ENCODE peak calls at places on chromosomes 5 and 9, in five cellular contexts. X is esophagus squamous epithelium, N is choroid plexus epithelial cell, Q is uterus, V is epithelial cell of esophagus. Y is an unnamed sample.

GRCh38 chr5:79436224-79436623 is 77.7 kb downstream of the HOMER1 start:
- DNase-seq in X (no peak), N (peak; percentile 77), Q (no peak), V (peak; percentile 80), Y (peak; percentile 64)

GRCh38 chr9:22073349-22073748 is 64.2 kb upstream of the CDKN2B start:
- DNase-seq in X (no peak), N (no peak), Q (no peak), V (no peak), Y (no peak)

GRCh38 chr9:117224676-117225075 is 190.2 kb downstream of the ASTN2 start:
- DNase-seq in X (no peak), N (no peak), Q (no peak), V (no peak), Y (peak; percentile 4)

GRCh38 chr5:66769839-66770617 is 173.8 kb downstream of the MAST4 start:
- DNase-seq in X (no peak), N (peak; percentile 31), Q (no peak), V (no peak), Y (no peak)

GRCh38 chr5:77157732-77158532 is 52.5 kb upstream of the PDE8B start:
- DNase-seq in X (no peak), N (no peak), Q (no peak), V (no peak), Y (no peak)

GRCh38 chr5:137078171-137078665 is 420.9 kb downstream of the SPOCK1 start:
- DNase-seq in X (no peak), N (no peak), Q (no peak), V (peak; percentile 79), Y (peak; percentile 86)

GRCh38 chr5:73103885-73104284 is 16.5 kb upstream of the TMEM171 start:
- DNase-seq in X (no peak), N (no peak), Q (no peak), V (no peak), Y (no peak)

GRCh38 chr5:27702339-27702820 is 664.0 kb upstream of the CDH9 start:
- DNase-seq in X (no peak), N (peak; percentile 86), Q (no peak), V (peak; percentile 8), Y (peak; percentile 21)

GRCh38 chr9:92752812-92753404 is 11.7 kb downstream of the BICD2 start:
- DNase-seq in X (no peak), N (no peak), Q (no peak), V (no peak), Y (no peak)

GRCh38 chr5:8829322-8830029 is 716.4 kb downstream of the SEMA5A start:
- DNase-seq in X (no peak), N (peak; percentile 99), Q (peak; percentile 63), V (peak; percentile 98), Y (peak; percentile 99)

GRCh38 chr9:72363908-72364678 is 915 bp downstream of the ZFAND5 start:
- DNase-seq in X (peak; percentile 15), N (peak; percentile 69), Q (peak; percentile 62), V (peak; percentile 61), Y (peak; percentile 38)

GRCh38 chr5:173923236-173924104 is 35.3 kb downstream of the CPEB4 start:
- DNase-seq in X (no peak), N (peak; percentile 85), Q (no peak), V (no peak), Y (no peak)

GRCh38 chr9:42386477-42386876 is 203.0 kb downstream of the SPATA31A6 start:
- DNase-seq in X (no peak), N (no peak), Q (no peak), V (no peak), Y (no peak)

GRCh38 chr9:92141144-92142129 is 26.2 kb upstream of the SPTLC1 start:
- DNase-seq in X (no peak), N (peak; percentile 62), Q (no peak), V (peak; percentile 34), Y (no peak)

GRCh38 chr5:124706729-124707361 is 39.6 kb downstream of the ZNF608 start:
- DNase-seq in X (no peak), N (peak; percentile 30), Q (peak; percentile 30), V (no peak), Y (no peak)

GRCh38 chr9:121249563-121249962 is 18.4 kb upstream of the GSN start:
- DNase-seq in X (no peak), N (no peak), Q (no peak), V (no peak), Y (no peak)

GRCh38 chr5:157543825-157544622 is 31.6 kb downstream of the ADAM19 start:
- DNase-seq in X (no peak), N (peak; percentile 92), Q (peak; percentile 63), V (no peak), Y (no peak)

GRCh38 chr9:68950188-68950587 is 63.7 kb downstream of the PRKACG start:
- DNase-seq in X (no peak), N (no peak), Q (no peak), V (no peak), Y (no peak)

GRCh38 chr9:68947842-68948569 is 65.9 kb downstream of the PRKACG start:
- DNase-seq in X (no peak), N (no peak), Q (no peak), V (no peak), Y (peak; percentile 17)

GRCh38 chr9:68947015-68947414 is 66.9 kb downstream of the PRKACG start:
- DNase-seq in X (no peak), N (no peak), Q (no peak), V (no peak), Y (no peak)

GRCh38 chr9:68950689-68951088 is 63.2 kb downstream of the PRKACG start:
- DNase-seq in X (no peak), N (no peak), Q (no peak), V (no peak), Y (no peak)

GRCh38 chr9:68949271-68950000 is 64.5 kb downstream of the PRKACG start:
- DNase-seq in X (no peak), N (peak; percentile 30), Q (peak; percentile 22), V (peak; percentile 38), Y (peak; percentile 32)
- TF ChIP-seq CTCF in X (no peak), N (peak; percentile 49), Q (no peak), V (no peak), Y (no peak)

DNA sequence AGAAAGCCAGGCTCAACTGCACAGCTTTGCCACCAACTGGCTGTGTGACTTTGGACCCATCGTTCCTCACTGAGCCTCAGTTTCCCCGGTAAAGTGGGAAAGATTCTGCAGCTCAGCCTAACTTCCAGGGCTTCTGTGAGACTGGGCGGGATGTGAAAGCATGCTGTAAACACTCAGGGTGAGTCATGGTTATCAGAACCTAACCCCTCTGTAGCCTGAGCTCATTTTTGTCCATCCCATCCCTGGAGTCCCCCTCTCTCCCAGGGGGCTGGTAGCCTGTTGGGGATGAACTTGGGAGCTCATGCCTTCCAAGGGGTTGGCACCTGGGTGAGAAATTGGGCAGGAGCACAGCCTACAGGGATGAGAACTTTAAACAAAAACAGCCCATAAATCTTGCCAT is 2.3 kb downstream of the CCDC69 start:
- DNase-seq in X (no peak), N (peak; percentile 36), Q (no peak), V (peak; percentile 42), Y (peak; percentile 37)
- H3K4me3 ChIP-seq in X (peak overlapping the region; percentile 77), N (no peak overlapping the region), Q (peak overlapping the region; percentile 3), V (no peak overlapping the region), Y (no peak overlapping the region)

DNA sequence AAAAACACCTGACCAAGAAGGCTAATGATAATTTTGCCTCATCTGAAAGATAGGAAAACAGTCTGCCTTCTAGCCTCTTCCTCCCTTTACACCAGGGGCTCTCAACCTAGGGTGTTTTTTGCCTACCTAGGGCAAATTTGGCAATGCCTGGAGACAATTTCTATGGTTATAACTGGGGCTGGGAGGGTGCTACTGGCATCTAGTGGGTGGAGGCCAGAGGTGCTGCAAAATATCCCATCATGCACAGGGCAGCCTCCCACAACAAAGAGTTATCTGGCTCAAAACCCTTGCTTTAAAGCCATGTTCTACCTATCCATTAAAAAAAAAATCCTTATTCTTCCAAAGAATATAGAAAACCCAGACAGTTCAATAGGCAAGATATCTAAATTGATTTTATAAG is 45.0 kb upstream of the NR3C1 start:
- DNase-seq in X (no peak), N (no peak), Q (no peak), V (no peak), Y (no peak)
- TF ChIP-seq CTCF in X (no peak), N (no peak), Q (no peak), V (no peak), Y (no peak)

GRCh38 chr9:137113385-137114159 is 961 bp downstream of the DPP7 start:
- DNase-seq in X (no peak), N (peak; percentile 9), Q (no peak), V (no peak), Y (no peak)
- H3K4me3 ChIP-seq in X (peak overlapping the region; percentile 57), N (peak overlapping the region; percentile 37), Q (no peak overlapping the region), V (peak overlapping the region; percentile 27), Y (peak overlapping the region; percentile 52)

DNA sequence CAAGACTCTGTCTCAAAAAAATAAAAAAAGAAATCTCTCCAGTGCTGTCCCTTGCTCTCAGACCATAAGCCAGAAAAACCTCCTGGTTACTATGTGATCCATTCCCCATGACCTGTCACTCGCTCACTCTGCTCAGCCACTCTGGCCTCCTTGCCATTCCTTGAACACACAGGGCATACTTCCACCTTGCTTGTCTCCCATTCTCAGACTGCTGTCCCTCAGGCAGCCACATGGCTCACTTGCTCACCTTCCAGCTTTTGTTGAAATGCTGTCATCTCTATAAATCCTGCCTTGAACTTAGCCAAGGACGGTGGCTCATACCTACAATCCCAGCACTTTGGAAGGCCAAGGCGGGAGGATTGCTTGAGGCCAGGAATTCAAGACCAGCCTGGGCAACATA is 82.9 kb downstream of the UGCG start:
- DNase-seq in X (no peak), N (no peak), Q (no peak), V (no peak), Y (no peak)
- TF ChIP-seq CTCF in X (no peak), N (no peak), Q (no peak), V (peak; percentile 6), Y (no peak)

DNA sequence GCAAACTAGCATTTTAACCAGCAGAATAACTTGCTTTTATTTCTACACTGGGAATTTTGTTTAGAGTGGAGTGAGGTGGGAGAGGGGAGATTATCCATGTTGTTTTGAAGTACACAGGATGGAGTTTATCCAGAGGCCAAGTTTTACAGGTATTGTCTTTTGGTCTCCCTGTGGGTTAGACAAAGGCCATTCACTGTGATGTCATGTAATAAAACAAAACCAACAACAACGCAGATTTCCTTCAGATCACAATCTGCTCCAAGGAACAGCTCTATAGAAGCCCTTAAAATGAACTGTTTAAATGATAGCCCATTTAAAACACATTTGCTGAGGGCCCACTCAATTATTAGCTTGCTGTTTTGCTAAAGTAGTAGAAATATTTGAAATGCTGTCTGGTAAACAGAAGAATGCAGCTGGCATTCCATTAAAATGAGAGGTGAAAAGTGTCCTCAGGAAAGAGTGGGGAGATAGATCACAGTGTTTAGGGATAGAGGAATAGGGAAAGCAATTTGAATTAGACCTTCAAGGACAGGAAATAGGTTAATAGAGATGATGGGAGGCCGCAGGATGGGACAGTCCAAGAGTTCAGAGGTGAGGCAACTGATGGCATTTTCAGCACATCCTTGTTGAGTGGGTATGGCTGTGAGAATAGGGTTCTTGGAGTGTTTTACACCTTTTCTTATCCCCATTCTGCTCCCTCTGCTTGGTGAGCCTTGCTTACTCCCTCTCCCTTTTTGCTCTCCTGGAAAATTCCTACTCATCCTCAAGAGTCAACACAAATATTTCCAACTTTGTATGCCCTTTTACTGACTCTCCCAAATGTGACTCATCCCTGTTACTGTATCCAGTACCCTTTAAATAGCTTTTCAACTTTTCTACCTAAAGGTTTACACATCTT is 140.1 kb upstream of the NR3C1 start:
- DNase-seq in X (no peak), N (peak; percentile 59), Q (no peak), V (peak; percentile 60), Y (peak; percentile 80)
- H3K4me3 ChIP-seq in X (no peak overlapping the region), N (no peak overlapping the region), Q (no peak overlapping the region), V (no peak overlapping the region), Y (no peak overlapping the region)

Y was measured in bronchial epithelial cell.